ENCODE peak calls at places on chromosomes 16 and 17, in six cellular contexts. O, Q, M, T, G and L are unnamed samples.

GRCh38 chr16:3281222-3281621 is 2.1 kb upstream of the ZNF263 start:
- DNase-seq in O (no peak), Q (no peak), M (no peak), T (no peak), G (no peak), L (no peak)

GRCh38 chr16:401468-402348 is at the start of gene DECR2:
- DNase-seq in O (peak; percentile 100), Q (peak; percentile 100), M (peak; percentile 91), T (peak; percentile 74), G (peak; percentile 97), L (peak; percentile 98)

GRCh38 chr16:15873737-15874136 is 14.7 kb downstream of the CEP20 start:
- DNase-seq in O (no peak), Q (no peak), M (no peak), T (no peak), G (no peak), L (no peak)

GRCh38 chr17:7825206-7825980 is 8.6 kb upstream of the KDM6B start:
- DNase-seq in O (no peak), Q (no peak), M (peak; percentile 32), T (no peak), G (no peak), L (no peak)

GRCh38 chr16:79400462-79401149 is 199.9 kb downstream of the MAF start:
- DNase-seq in O (no peak), Q (no peak), M (no peak), T (no peak), G (no peak), L (no peak)

GRCh38 chr17:68812876-68813584 is 142.2 kb downstream of the ABCA8 start:
- DNase-seq in O (no peak), Q (no peak), M (no peak), T (no peak), G (no peak), L (no peak)

GRCh38 chr17:45310380-45311324 is 6.2 kb downstream of the MAP3K14 start:
- DNase-seq in O (no peak), Q (no peak), M (no peak), T (no peak), G (no peak), L (no peak)

GRCh38 chr17:60749708-60750107 is 72.1 kb downstream of the BCAS3 start:
- DNase-seq in O (no peak), Q (no peak), M (no peak), T (no peak), G (no peak), L (no peak)

GRCh38 chr17:33154869-33155455 is 138.1 kb downstream of the ASIC2 start:
- DNase-seq in O (no peak), Q (no peak), M (no peak), T (no peak), G (no peak), L (no peak)

GRCh38 chr17:204427-205175 is 23.2 kb upstream of the DOC2B start:
- DNase-seq in O (no peak), Q (no peak), M (no peak), T (no peak), G (no peak), L (no peak)

GRCh38 chr16:3669067-3669466 is 14.6 kb downstream of the DNASE1 start:
- DNase-seq in O (no peak), Q (no peak), M (no peak), T (no peak), G (no peak), L (no peak)

GRCh38 chr17:3766783-3767182 is 34.2 kb downstream of the ITGAE start:
- DNase-seq in O (no peak), Q (no peak), M (no peak), T (no peak), G (peak; percentile 46), L (no peak)

GRCh38 chr16:84096447-84097005 is 20.2 kb downstream of the MBTPS1 start:
- DNase-seq in O (no peak), Q (no peak), M (no peak), T (no peak), G (no peak), L (no peak)

GRCh38 chr17:75601057-75601987 is 13.7 kb downstream of the MYO15B start:
- DNase-seq in O (peak; percentile 33), Q (peak; percentile 76), M (peak; percentile 44), T (no peak), G (peak; percentile 68), L (no peak)